ENCODE peak calls at places on chromosomes 1 and 21, in ten cellular contexts. B is anterior cingulate cortex; T is stimulated activated CD4-positive, alpha-beta T cell treated with anti-CD3 and anti-CD28 coated beads, TNF-alpha, amount 100 ng/mL, for 4 hours; P is WTC11; H is retina; C is left lung; G is AG09319; F is glutamatergic neuron; K is effector memory CD8-positive, alpha-beta T cell; I is GM13977. O is an unnamed sample.

GRCh38 chr1:231053493-231054162 is 13.6 kb upstream of the FAM89A start:
- DNase-seq in B (peak), T (no peak), P (no peak), H (peak), C (peak), G (peak), F (no peak), K (no peak), I (no peak), O (no peak)

GRCh38 chr21:45034556-45035476 is 39.6 kb upstream of the ADARB1 start:
- DNase-seq in B (no peak), T (no peak), P (no peak), H (peak), C (no peak), G (no peak), F (no peak), K (no peak), I (no peak), O (no peak)

GRCh38 chr1:156121441-156121840 is 6.9 kb downstream of the LMNA start:
- DNase-seq in B (no peak), T (no peak), P (no peak), H (no peak), C (no peak), G (no peak), F (no peak), K (no peak), I (no peak), O (no peak)

GRCh38 chr1:210123383-210123782 is 109.2 kb upstream of the SERTAD4 start:
- DNase-seq in B (no peak), T (no peak), P (no peak), H (no peak), C (no peak), G (no peak), F (no peak), K (no peak), I (no peak), O (no peak)

GRCh38 chr1:107689157-107689556 is 275.8 kb downstream of the VAV3 start:
- DNase-seq in B (no peak), T (no peak), P (no peak), H (no peak), C (no peak), G (no peak), F (no peak), K (no peak), I (no peak), O (no peak)

GRCh38 chr1:224300346-224300745 is 29.6 kb downstream of the NVL start:
- DNase-seq in B (no peak), T (no peak), P (no peak), H (no peak), C (no peak), G (peak), F (no peak), K (no peak), I (no peak), O (no peak)

GRCh38 chr21:29196021-29196663 is 65.7 kb downstream of the MAP3K7CL start:
- DNase-seq in B (peak), T (no peak), P (no peak), H (no peak), C (peak), G (no peak), F (no peak), K (peak), I (peak), O (peak)

GRCh38 chr1:219398815-219399396 is 214.0 kb downstream of the ZC3H11B start:
- DNase-seq in B (no peak), T (no peak), P (no peak), H (no peak), C (no peak), G (no peak), F (no peak), K (no peak), I (no peak), O (no peak)

GRCh38 chr1:234848972-234849641 is 239.1 kb upstream of the IRF2BP2 start:
- DNase-seq in B (no peak), T (no peak), P (no peak), H (no peak), C (no peak), G (no peak), F (no peak), K (no peak), I (no peak), O (no peak)

GRCh38 chr1:2413495-2414296 is 1.3 kb upstream of the PEX10 start:
- DNase-seq in B (no peak), T (no peak), P (peak), H (peak), C (no peak), G (no peak), F (no peak), K (peak), I (no peak), O (no peak)

GRCh38 chr1:109786531-109787021 is 22.9 kb upstream of the EPS8L3 start:
- DNase-seq in B (no peak), T (no peak), P (no peak), H (no peak), C (peak), G (no peak), F (no peak), K (no peak), I (no peak), O (no peak)

GRCh38 chr21:44996096-44996495 is 56.3 kb downstream of the SLX9 start:
- DNase-seq in B (no peak), T (no peak), P (no peak), H (no peak), C (no peak), G (no peak), F (peak), K (no peak), I (no peak), O (no peak)

GRCh38 chr1:230236301-230236700 is 169.3 kb downstream of the GALNT2 start:
- DNase-seq in B (no peak), T (no peak), P (no peak), H (no peak), C (no peak), G (no peak), F (no peak), K (no peak), I (no peak), O (no peak)

GRCh38 chr1:26016258-26016943 is 5.2 kb upstream of the EXTL1 start:
- DNase-seq in B (no peak), T (no peak), P (no peak), H (peak), C (no peak), G (no peak), F (no peak), K (no peak), I (peak), O (no peak)

GRCh38 chr1:200892546-200892945 is 2.2 kb upstream of the INAVA start:
- DNase-seq in B (no peak), T (no peak), P (no peak), H (peak), C (no peak), G (no peak), F (no peak), K (no peak), I (no peak), O (no peak)

GRCh38 chr1:11535316-11535715 is 56.4 kb downstream of the DISP3 start:
- DNase-seq in B (no peak), T (no peak), P (no peak), H (no peak), C (no peak), G (no peak), F (no peak), K (no peak), I (no peak), O (no peak)

GRCh38 chr1:17043676-17044075 is 10.2 kb downstream of the SDHB start:
- DNase-seq in B (no peak), T (no peak), P (no peak), H (no peak), C (no peak), G (no peak), F (no peak), K (no peak), I (no peak), O (no peak)

GRCh38 chr21:40841524-40842196 is 5.3 kb downstream of the DSCAM start:
- DNase-seq in B (peak), T (no peak), P (peak), H (peak), C (peak), G (no peak), F (peak), K (no peak), I (no peak), O (no peak)

GRCh38 chr21:38989745-38990423 is 184.2 kb downstream of the ETS2 start:
- DNase-seq in B (no peak), T (no peak), P (no peak), H (peak), C (no peak), G (peak), F (no peak), K (no peak), I (no peak), O (no peak)

GRCh38 chr1:93080424-93080823 is 1.3 kb downstream of the MTF2 start:
- DNase-seq in B (no peak), T (no peak), P (no peak), H (no peak), C (no peak), G (peak), F (no peak), K (peak), I (peak), O (no peak)

GRCh38 chr1:40997096-40997495 is 17.6 kb downstream of the CTPS1 start:
- DNase-seq in B (no peak), T (no peak), P (no peak), H (no peak), C (no peak), G (no peak), F (no peak), K (no peak), I (no peak), O (no peak)

GRCh38 chr1:176691251-176692228 is 228.6 kb downstream of the PAPPA2 start:
- DNase-seq in B (no peak), T (no peak), P (peak), H (peak), C (no peak), G (peak), F (no peak), K (no peak), I (peak), O (peak)

GRCh38 chr1:208531003-208531750 is 287.0 kb upstream of the PLXNA2 start:
- DNase-seq in B (no peak), T (no peak), P (no peak), H (no peak), C (no peak), G (no peak), F (peak), K (no peak), I (no peak), O (no peak)

O was measured in NK-92 treated with Interleukin-12 subunit alpha and Interleukin-12 subunit beta, amount 100 ng/mL, for 24 hours.